ENCODE peak calls at places on chromosome 17, in ten cellular contexts. M is neuronal stem cell, P is heart right ventricle, O is dorsolateral prefrontal cortex, V is Peyer's patch, L is tibial artery, A is right atrium auricular region, T is transverse colon, C is kidney, B is tibial nerve. U is an unnamed sample.

GRCh38 chr17:3575506-3575905 is 17.9 kb upstream of the TRPV3 start:
- DNase-seq in M (no peak), P (no peak), O (no peak), V (no peak), L (no peak), A (no peak), T (no peak), C (no peak), B (no peak), U (no peak)

GRCh38 chr17:46044286-46044928 is 45.4 kb downstream of the STH start:
- DNase-seq in M (peak), P (peak), O (no peak), V (peak), L (peak), A (peak), T (peak), C (no peak), B (peak), U (no peak)

GRCh38 chr17:75854111-75854748 is 905 bp downstream of the WBP2 start:
- DNase-seq in M (no peak), P (no peak), O (no peak), V (no peak), L (peak), A (no peak), T (no peak), C (no peak), B (no peak), U (no peak)

GRCh38 chr17:10683853-10684252 is 13.5 kb downstream of the SCO1 start:
- DNase-seq in M (peak), P (no peak), O (no peak), V (no peak), L (no peak), A (no peak), T (no peak), C (no peak), B (no peak), U (no peak)

GRCh38 chr17:70084476-70084875 is 9.5 kb downstream of the KCNJ16 start:
- DNase-seq in M (no peak), P (no peak), O (no peak), V (no peak), L (no peak), A (no peak), T (no peak), C (no peak), B (no peak), U (no peak)

GRCh38 chr17:61459968-61460718 is 7.9 kb downstream of the TBX4 start:
- DNase-seq in M (no peak), P (no peak), O (no peak), V (no peak), L (no peak), A (no peak), T (no peak), C (no peak), B (no peak), U (no peak)

GRCh38 chr17:73650147-73650546 is 5.9 kb upstream of the SDK2 start:
- DNase-seq in M (no peak), P (no peak), O (no peak), V (no peak), L (no peak), A (peak), T (peak), C (no peak), B (no peak), U (no peak)

GRCh38 chr17:37301288-37301687 is 74.5 kb upstream of the C17orf78 start:
- DNase-seq in M (no peak), P (no peak), O (no peak), V (no peak), L (no peak), A (peak), T (no peak), C (no peak), B (no peak), U (no peak)

GRCh38 chr17:79362086-79362995 is 248.5 kb downstream of the RBFOX3 start:
- DNase-seq in M (no peak), P (no peak), O (no peak), V (no peak), L (no peak), A (no peak), T (no peak), C (peak), B (no peak), U (no peak)

GRCh38 chr17:51640108-51640622 is 379.8 kb downstream of the UTP18 start:
- DNase-seq in M (no peak), P (no peak), O (no peak), V (no peak), L (no peak), A (no peak), T (no peak), C (no peak), B (no peak), U (no peak)

GRCh38 chr17:44829558-44830358 is at the start of gene GJC1:
- DNase-seq in M (peak), P (peak), O (no peak), V (no peak), L (no peak), A (no peak), T (peak), C (peak), B (no peak), U (no peak)

GRCh38 chr17:45225051-45225700 is 3.5 kb downstream of the FMNL1 start:
- DNase-seq in M (no peak), P (no peak), O (no peak), V (peak), L (no peak), A (no peak), T (no peak), C (no peak), B (no peak), U (no peak)

GRCh38 chr17:50100480-50100883 is 5.3 kb downstream of the PDK2 start:
- DNase-seq in M (no peak), P (no peak), O (no peak), V (no peak), L (no peak), A (no peak), T (peak), C (peak), B (no peak), U (no peak)

GRCh38 chr17:13940858-13941665 is 128.2 kb upstream of the COX10 start:
- DNase-seq in M (no peak), P (no peak), O (no peak), V (no peak), L (no peak), A (no peak), T (no peak), C (no peak), B (no peak), U (no peak)

GRCh38 chr17:27413295-27413694 is 43.0 kb upstream of the KSR1 start:
- DNase-seq in M (no peak), P (no peak), O (no peak), V (no peak), L (no peak), A (no peak), T (no peak), C (no peak), B (no peak), U (no peak)

GRCh38 chr17:60102632-60103047 is 23.9 kb upstream of the HEATR6 start:
- DNase-seq in M (no peak), P (no peak), O (no peak), V (peak), L (peak), A (no peak), T (peak), C (no peak), B (no peak), U (no peak)

GRCh38 chr17:63425478-63425877 is 20.6 kb downstream of the CYB561 start:
- DNase-seq in M (peak), P (peak), O (peak), V (peak), L (peak), A (peak), T (peak), C (peak), B (peak), U (peak)

GRCh38 chr17:65959630-65960029 is 232.3 kb downstream of the CEP112 start:
- DNase-seq in M (no peak), P (no peak), O (no peak), V (no peak), L (no peak), A (no peak), T (no peak), C (peak), B (no peak), U (no peak)

GRCh38 chr17:71427801-71428200 is 693.0 kb upstream of the SOX9 start:
- DNase-seq in M (no peak), P (no peak), O (no peak), V (no peak), L (no peak), A (no peak), T (no peak), C (no peak), B (no peak), U (no peak)

GRCh38 chr17:78669975-78670518 is 92.9 kb upstream of the DNAH17 start:
- DNase-seq in M (no peak), P (no peak), O (no peak), V (no peak), L (no peak), A (no peak), T (no peak), C (no peak), B (no peak), U (no peak)

GRCh38 chr17:68763551-68763950 is 162.4 kb upstream of the FAM20A start:
- DNase-seq in M (no peak), P (no peak), O (no peak), V (no peak), L (no peak), A (no peak), T (no peak), C (no peak), B (no peak), U (no peak)

GRCh38 chr17:39935896-39936295 is 8.4 kb downstream of the LRRC3C start:
- DNase-seq in M (no peak), P (no peak), O (no peak), V (no peak), L (no peak), A (no peak), T (no peak), C (no peak), B (no peak), U (no peak)

GRCh38 chr17:60743812-60744211 is 66.2 kb downstream of the BCAS3 start:
- DNase-seq in M (no peak), P (no peak), O (no peak), V (no peak), L (no peak), A (no peak), T (no peak), C (no peak), B (no peak), U (no peak)

GRCh38 chr17:64496348-64496785 is 487 bp downstream of the POLG2 start:
- DNase-seq in M (no peak), P (no peak), O (no peak), V (no peak), L (no peak), A (no peak), T (no peak), C (no peak), B (no peak), U (no peak)

GRCh38 chr17:50474523-50474922 is 4.1 kb upstream of the RSAD1 start:
- DNase-seq in M (no peak), P (no peak), O (no peak), V (no peak), L (no peak), A (no peak), T (no peak), C (no peak), B (no peak), U (no peak)

GRCh38 chr17:48791128-48792032 is 25.6 kb downstream of the TTLL6 start:
- DNase-seq in M (peak), P (peak), O (no peak), V (peak), L (peak), A (peak), T (peak), C (no peak), B (peak), U (peak)

GRCh38 chr17:68697850-68698313 is 96.7 kb upstream of the FAM20A start:
- DNase-seq in M (no peak), P (no peak), O (no peak), V (no peak), L (peak), A (no peak), T (peak), C (no peak), B (no peak), U (no peak)

GRCh38 chr17:38885728-38886642 is 16.1 kb downstream of the LASP1 start:
- DNase-seq in M (no peak), P (no peak), O (no peak), V (no peak), L (no peak), A (no peak), T (no peak), C (no peak), B (no peak), U (no peak)

GRCh38 chr17:55735784-55736405 is 13.2 kb upstream of the TMEM100 start:
- DNase-seq in M (no peak), P (peak), O (no peak), V (peak), L (peak), A (no peak), T (peak), C (no peak), B (no peak), U (no peak)

GRCh38 chr17:49018673-49019215 is 21.6 kb downstream of the IGF2BP1 start:
- DNase-seq in M (no peak), P (no peak), O (no peak), V (no peak), L (no peak), A (no peak), T (no peak), C (no peak), B (no peak), U (no peak)

GRCh38 chr17:8577868-8578267 is 52.7 kb downstream of the MYH10 start:
- DNase-seq in M (no peak), P (no peak), O (no peak), V (no peak), L (no peak), A (no peak), T (no peak), C (no peak), B (no peak), U (no peak)

GRCh38 chr17:8574687-8575086 is 55.8 kb downstream of the MYH10 start:
- DNase-seq in M (no peak), P (no peak), O (no peak), V (no peak), L (peak), A (peak), T (no peak), C (no peak), B (no peak), U (no peak)

GRCh38 chr17:8572767-8573166 is 57.8 kb downstream of the MYH10 start:
- DNase-seq in M (no peak), P (no peak), O (no peak), V (no peak), L (no peak), A (no peak), T (no peak), C (no peak), B (no peak), U (no peak)

GRCh38 chr17:8581002-8581658 is 49.4 kb downstream of the MYH10 start:
- DNase-seq in M (no peak), P (no peak), O (no peak), V (no peak), L (no peak), A (no peak), T (no peak), C (no peak), B (no peak), U (peak)

DNA sequence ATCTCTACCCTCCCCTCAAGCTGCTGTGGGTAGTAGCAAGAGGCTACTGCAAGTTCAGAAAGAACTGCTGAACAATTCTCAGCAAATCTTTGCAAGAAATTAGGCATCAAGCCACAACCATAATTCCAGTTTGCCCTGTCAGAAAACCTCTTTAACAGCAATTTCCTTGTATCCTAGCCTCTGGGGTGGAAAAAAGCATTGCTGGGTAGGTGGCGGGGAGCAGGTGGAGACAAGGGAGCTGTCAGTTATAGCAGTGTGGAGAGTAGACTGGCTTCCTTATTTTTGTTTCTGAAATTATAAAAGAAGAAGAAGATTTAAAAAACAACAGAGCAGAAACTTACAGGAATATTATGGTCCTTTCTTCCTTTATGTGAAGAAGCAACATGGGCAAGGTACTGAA is 53.6 kb downstream of the MYH10 start:
- DNase-seq in M (no peak), P (no peak), O (no peak), V (no peak), L (no peak), A (no peak), T (no peak), C (no peak), B (no peak), U (no peak)
- H3K27ac ChIP-seq in M (no peak), P (no peak), O (no peak), V (no peak), L (peak), A (no peak), T (no peak), C (no peak), B (no peak), U (no peak)

GRCh38 chr17:67487506-67487905 is 110.4 kb downstream of the PITPNC1 start:
- DNase-seq in M (no peak), P (no peak), O (no peak), V (no peak), L (no peak), A (no peak), T (no peak), C (no peak), B (no peak), U (no peak)

GRCh38 chr17:67488768-67489167 is 111.7 kb downstream of the PITPNC1 start:
- DNase-seq in M (no peak), P (no peak), O (no peak), V (no peak), L (no peak), A (no peak), T (no peak), C (no peak), B (no peak), U (no peak)

GRCh38 chr17:67490471-67490870 is 113.4 kb downstream of the PITPNC1 start:
- DNase-seq in M (no peak), P (no peak), O (no peak), V (no peak), L (no peak), A (no peak), T (no peak), C (no peak), B (no peak), U (no peak)

GRCh38 chr17:67489273-67489672 is 112.2 kb downstream of the PITPNC1 start:
- DNase-seq in M (no peak), P (no peak), O (no peak), V (no peak), L (no peak), A (no peak), T (no peak), C (no peak), B (no peak), U (no peak)

DNA sequence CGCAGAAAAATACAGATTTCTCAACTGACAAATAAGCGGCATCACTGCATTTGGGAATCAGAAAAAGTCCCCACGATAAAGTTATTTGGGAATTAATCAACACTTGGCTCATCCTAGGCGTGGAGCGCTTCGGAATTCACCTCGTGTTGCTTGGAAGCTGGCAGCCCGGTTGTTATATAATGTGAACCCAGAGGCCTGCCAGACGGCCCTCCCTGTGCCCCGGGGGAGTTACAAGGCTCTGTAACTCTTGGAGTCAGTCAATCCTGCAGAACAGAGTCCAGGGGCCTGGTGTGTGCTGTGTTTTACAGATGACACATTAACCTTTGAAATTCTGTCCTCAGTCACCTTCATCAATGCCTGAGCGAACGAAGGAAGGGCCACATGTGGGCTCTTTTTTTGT is 111.1 kb downstream of the PITPNC1 start:
- DNase-seq in M (no peak), P (peak), O (no peak), V (no peak), L (peak), A (no peak), T (no peak), C (no peak), B (no peak), U (peak)
- H3K27ac ChIP-seq in M (no peak), P (peak), O (peak), V (no peak), L (peak), A (peak), T (peak), C (peak), B (no peak), U (no peak)

DNA sequence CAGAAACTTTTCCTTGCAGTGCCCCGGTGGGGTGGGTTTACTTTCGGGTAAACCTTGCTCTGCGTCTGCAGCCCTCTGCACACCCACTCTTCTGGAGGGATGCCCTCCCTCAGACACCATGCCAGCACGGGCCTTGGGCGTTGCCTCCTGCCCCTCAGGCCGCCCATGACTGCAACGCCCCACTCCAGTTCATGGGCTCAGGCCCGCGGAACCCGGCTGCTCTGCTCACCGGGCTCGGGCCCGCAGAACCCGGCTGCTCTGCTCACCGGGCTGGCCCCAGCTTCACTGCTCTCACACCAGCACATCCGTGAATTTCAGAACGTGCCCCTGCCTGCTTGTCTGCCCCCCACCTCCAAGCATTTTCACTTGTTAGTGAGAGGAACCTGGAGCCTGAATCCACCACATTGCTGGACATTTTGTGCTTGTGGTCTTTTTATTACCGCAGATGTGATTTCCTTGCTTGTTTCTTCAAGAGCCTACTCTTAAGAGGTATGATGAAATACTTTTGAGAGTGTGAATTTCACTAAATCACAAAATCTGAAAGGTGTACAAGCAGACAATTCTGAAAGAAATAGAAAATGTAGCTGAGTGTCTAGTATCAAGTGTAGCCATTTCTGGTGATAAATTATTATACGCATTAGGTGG is 130.9 kb downstream of the RPTOR start:
- DNase-seq in M (no peak), P (no peak), O (no peak), V (no peak), L (no peak), A (no peak), T (no peak), C (no peak), B (no peak), U (no peak)
- H3K27ac ChIP-seq in M (no peak), P (no peak), O (no peak), V (no peak), L (no peak), A (no peak), T (no peak), C (no peak), B (no peak), U (no peak)

GRCh38 chr17:32487460-32488176 is 825 bp downstream of the CDK5R1 start:
- DNase-seq in M (peak), P (no peak), O (no peak), V (peak), L (no peak), A (no peak), T (no peak), C (peak), B (no peak), U (no peak)

GRCh38 chr17:32485261-32485955 is 1.4 kb upstream of the CDK5R1 start:
- DNase-seq in M (no peak), P (no peak), O (no peak), V (no peak), L (no peak), A (no peak), T (no peak), C (peak), B (no peak), U (no peak)

GRCh38 chr17:32484628-32485027 is 2.2 kb upstream of the CDK5R1 start:
- DNase-seq in M (no peak), P (no peak), O (peak), V (no peak), L (no peak), A (no peak), T (no peak), C (peak), B (no peak), U (no peak)

GRCh38 chr17:32486701-32487459 is at the start of gene CDK5R1:
- DNase-seq in M (peak), P (peak), O (no peak), V (peak), L (no peak), A (peak), T (peak), C (peak), B (no peak), U (peak)

GRCh38 chr17:32486091-32486700 is 597 bp upstream of the CDK5R1 start:
- DNase-seq in M (peak), P (peak), O (peak), V (peak), L (peak), A (peak), T (peak), C (peak), B (no peak), U (peak)
- H3K27ac ChIP-seq in M (peak), P (peak), O (peak), V (peak), L (peak), A (peak), T (peak), C (peak), B (peak), U (peak)

U was measured in substantia nigra.